ENCODE peak calls at places on chromosome 7, in five cellular contexts. E is BJ, K is adrenal gland, Q is brain microvascular endothelial cell, P is lung. S is an unnamed sample. For H3K27me3, the result is how much of the 10 kb centered on the place peaks cover.

GRCh38 chr7:158989006-158989405 is 132.6 kb downstream of the DYNC2I1 start:
- DNase-seq in E (no peak), K (no peak), Q (no peak), P (no peak), S (no peak)

GRCh38 chr7:19442016-19442785 is 266.6 kb downstream of the POLR1F start:
- DNase-seq in E (no peak), K (no peak), Q (peak), P (no peak), S (no peak)

GRCh38 chr7:139861794-139862193 is 32.7 kb downstream of the TBXAS1 start:
- DNase-seq in E (no peak), K (no peak), Q (no peak), P (no peak), S (no peak)

GRCh38 chr7:70828366-70828765 is 303.6 kb upstream of the GALNT17 start:
- DNase-seq in E (no peak), K (no peak), Q (no peak), P (no peak), S (no peak)

GRCh38 chr7:100793806-100794660 is 33.3 kb downstream of the EPHB4 start:
- DNase-seq in E (no peak), K (no peak), Q (no peak), P (no peak), S (no peak)

GRCh38 chr7:17302575-17303142 is 4.2 kb downstream of the AHR start:
- DNase-seq in E (no peak), K (no peak), Q (no peak), P (no peak), S (no peak)

GRCh38 chr7:114820993-114821945 is 100.6 kb upstream of the MDFIC start:
- DNase-seq in E (no peak), K (no peak), Q (no peak), P (no peak), S (no peak)

GRCh38 chr7:136389933-136390332 is 412.8 kb upstream of the MTPN start:
- DNase-seq in E (no peak), K (no peak), Q (no peak), P (no peak), S (no peak)

GRCh38 chr7:124351950-124352349 is 319.1 kb upstream of the TMEM229A start:
- DNase-seq in E (no peak), K (no peak), Q (no peak), P (no peak), S (no peak)

GRCh38 chr7:5705318-5705717 is 76.1 kb downstream of the RNF216 start:
- DNase-seq in E (no peak), K (no peak), Q (no peak), P (no peak), S (no peak)

GRCh38 chr7:101857358-101857794 is 40.0 kb downstream of the CUX1 start:
- DNase-seq in E (no peak), K (no peak), Q (no peak), P (no peak), S (no peak)

GRCh38 chr7:2820508-2820934 is 23.6 kb downstream of the GNA12 start:
- DNase-seq in E (peak), K (peak), Q (peak), P (peak), S (no peak)

DNA sequence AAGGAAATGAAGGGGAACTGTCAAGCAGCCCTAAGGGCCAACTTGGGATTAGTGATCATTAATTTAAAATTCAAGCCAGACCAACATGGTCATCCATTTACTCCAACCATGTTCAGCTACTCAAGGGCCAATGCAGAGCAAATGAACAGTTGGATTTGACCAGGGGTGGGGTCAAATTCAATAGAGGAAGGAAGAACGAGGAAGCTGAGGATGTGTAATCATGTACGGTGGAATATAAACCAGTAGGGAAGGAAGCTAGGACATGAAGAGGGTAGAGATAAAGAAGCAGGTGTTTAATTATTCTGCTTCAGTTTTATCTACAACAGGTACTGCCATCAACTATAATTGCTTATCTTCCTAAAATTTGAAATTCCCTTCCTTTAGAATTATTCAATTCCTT is 81.6 kb downstream of the HIBADH start:
- DNase-seq in E (no peak), K (no peak), Q (no peak), P (no peak), S (no peak)
- H3K27me3 ChIP-seq in E (under half), K (under half), Q (under half), P (under half), S (under half)

GRCh38 chr7:129774359-129774758 is 162.8 kb downstream of the NRF1 start:
- DNase-seq in E (no peak), K (no peak), Q (no peak), P (no peak), S (no peak)

GRCh38 chr7:129773871-129774270 is 162.4 kb downstream of the NRF1 start:
- DNase-seq in E (no peak), K (no peak), Q (no peak), P (no peak), S (no peak)

GRCh38 chr7:129771928-129772479 is 160.5 kb downstream of the NRF1 start:
- DNase-seq in E (no peak), K (no peak), Q (no peak), P (no peak), S (no peak)

GRCh38 chr7:129772646-129773280 is 161.2 kb downstream of the NRF1 start:
- DNase-seq in E (no peak), K (no peak), Q (no peak), P (no peak), S (no peak)

DNA sequence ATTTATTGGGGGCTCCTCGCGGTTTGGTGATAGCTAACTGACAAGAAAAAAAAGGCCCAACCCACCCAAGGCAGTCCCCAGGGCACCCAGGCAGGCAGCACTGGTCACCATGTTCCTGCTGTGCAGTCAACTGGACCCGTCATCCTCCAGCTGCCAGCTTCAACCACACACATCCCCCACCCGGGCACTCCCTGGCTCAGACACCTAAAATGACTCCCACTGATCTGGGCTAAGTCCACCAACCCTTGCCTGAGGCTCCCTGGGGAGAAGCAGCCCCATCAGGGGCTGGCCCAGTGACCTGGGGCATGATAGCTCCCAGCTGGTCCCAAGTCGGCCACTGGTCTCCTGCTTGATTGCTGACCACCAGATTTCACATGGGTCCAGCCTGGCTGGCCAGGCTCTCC is 161.8 kb downstream of the NRF1 start:
- DNase-seq in E (no peak), K (no peak), Q (no peak), P (no peak), S (no peak)
- H3K27me3 ChIP-seq in E (under half), K (under half), Q (under half), P (under half), S (under half)

GRCh38 chr7:12578930-12579640 is 8.6 kb downstream of the SCIN start:
- DNase-seq in E (no peak), K (no peak), Q (no peak), P (no peak), S (no peak)
- H3K27me3 ChIP-seq in E (under half), K (under half), Q (under half), P (under half), S (under half)

GRCh38 chr7:28408974-28409715 is 3.2 kb upstream of the CREB5 start:
- DNase-seq in E (peak), K (peak), Q (peak), P (peak), S (no peak)

GRCh38 chr7:28409716-28410627 is 2.3 kb upstream of the CREB5 start:
- DNase-seq in E (no peak), K (peak), Q (peak), P (no peak), S (no peak)

GRCh38 chr7:28408105-28408973 is 4.0 kb upstream of the CREB5 start:
- DNase-seq in E (no peak), K (peak), Q (no peak), P (peak), S (no peak)

GRCh38 chr7:28411876-28412662 is at the start of gene CREB5:
- DNase-seq in E (no peak), K (no peak), Q (no peak), P (no peak), S (no peak)

DNA sequence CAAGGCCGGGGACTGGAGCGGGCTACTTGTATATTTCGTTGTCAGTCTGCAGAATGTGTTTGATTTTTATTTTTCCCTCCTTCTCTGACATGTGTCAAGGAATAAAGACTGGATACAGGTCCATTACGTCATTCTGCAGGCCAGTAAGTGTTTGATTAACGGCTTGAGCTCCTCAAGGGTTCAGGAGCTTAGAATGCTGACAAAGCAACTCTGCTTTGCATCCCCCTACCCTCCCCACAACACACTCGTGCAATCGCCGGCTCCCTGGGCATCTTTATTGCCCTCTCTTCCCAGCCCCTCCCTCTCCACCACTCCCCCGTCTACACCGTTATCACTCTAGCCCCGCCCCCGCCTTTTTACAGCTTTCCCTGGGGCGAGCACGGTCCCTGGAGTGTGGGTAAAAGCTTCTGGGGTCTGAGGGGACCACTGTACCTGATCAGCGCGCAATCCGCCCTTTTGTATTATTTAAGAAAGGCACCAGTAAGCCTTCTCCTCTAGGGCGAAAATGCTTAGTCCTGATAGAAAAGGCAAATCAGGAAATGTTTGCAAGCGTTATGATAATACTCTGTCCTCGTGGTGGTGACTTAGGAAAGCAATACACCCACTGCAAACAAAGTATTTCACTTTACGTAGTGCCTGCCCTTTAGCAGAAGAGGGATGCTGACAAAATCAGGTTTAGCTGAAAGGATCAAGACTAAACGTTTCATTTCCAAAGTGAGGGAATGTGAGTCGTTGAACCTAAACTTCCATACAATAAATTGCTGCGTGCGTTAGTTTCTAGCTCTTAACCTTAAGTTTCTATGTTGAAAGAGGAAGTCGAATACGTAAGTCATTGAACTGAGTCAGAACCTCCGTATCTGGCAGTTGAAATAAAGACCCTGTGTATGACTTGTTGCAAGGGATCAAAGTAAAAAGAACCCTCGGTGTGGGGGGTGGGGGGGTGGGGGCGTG is 1.4 kb upstream of the CREB5 start:
- DNase-seq in E (no peak), K (peak), Q (peak), P (no peak), S (no peak)
- H3K27me3 ChIP-seq in E (under half), K (under half), Q (under half), P (under half), S (under half)

GRCh38 chr7:92205987-92206386 is 27.0 kb upstream of the LRRD1 start:
- DNase-seq in E (no peak), K (no peak), Q (no peak), P (no peak), S (no peak)
- H3K27me3 ChIP-seq in E (under half), K (under half), Q (under half), P (under half), S (under half)

GRCh38 chr7:26868841-26869505 is 4.6 kb upstream of the SKAP2 start:
- DNase-seq in E (no peak), K (no peak), Q (no peak), P (no peak), S (no peak)
- H3K27me3 ChIP-seq in E (under half), K (under half), Q (under half), P (under half), S (under half)

DNA sequence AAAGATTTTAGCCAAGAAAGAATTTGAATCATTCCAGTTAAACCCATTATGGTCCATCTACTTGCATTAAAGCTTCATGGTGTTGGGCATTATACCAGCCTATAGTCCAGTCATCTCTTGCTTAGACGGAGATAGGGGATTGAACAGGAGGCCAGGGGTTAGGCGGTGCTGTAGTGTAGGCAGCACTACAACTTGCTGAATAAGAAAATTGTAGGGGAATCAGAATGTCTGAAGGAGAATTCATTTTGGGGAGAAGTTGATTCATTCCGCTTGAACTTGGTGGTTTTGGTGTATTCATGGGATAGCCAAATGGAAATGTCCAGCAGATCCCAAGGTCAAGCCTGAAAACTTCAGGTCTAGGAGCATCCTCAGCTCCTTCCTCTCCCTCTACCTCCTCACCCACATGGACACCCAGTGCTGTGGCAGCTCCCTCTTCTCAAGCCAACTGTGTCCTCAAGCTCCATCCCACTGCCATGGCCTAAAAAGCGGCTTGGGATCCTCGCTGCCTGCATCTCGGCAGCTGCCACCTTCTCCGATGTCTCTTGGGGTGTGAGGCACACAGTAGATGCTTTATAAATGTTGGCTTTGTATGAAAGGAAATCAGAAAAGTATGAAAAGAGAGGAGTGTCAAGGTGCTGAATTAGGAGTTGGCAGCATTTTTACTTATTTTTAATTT is 63.6 kb upstream of the MNX1 start:
- DNase-seq in E (no peak), K (no peak), Q (no peak), P (no peak), S (no peak)
- H3K27me3 ChIP-seq in E (under half), K (under half), Q (under half), P (under half), S (under half)

GRCh38 chr7:27097686-27098492 is 2.1 kb upstream of the HOXA1 start:
- DNase-seq in E (no peak), K (peak), Q (no peak), P (no peak), S (no peak)
- H3K27me3 ChIP-seq in E (under half), K (under half), Q (half or more), P (under half), S (under half)